ENCODE peak calls at places on chromosomes 1 and 21, in four cellular contexts. I is GM23338; O is RWPE1; N is CD8-positive, alpha-beta memory T cell. X is an unnamed sample.

GRCh38 chr21:44551290-44552015 is at the start of gene KRTAP10-2:
- DNase-seq in I (no peak), O (no peak), N (no peak), X (no peak)

GRCh38 chr1:164772635-164773034 is 213.7 kb downstream of the PBX1 start:
- DNase-seq in I (no peak), O (peak; percentile 87), N (no peak), X (peak; percentile 62)

GRCh38 chr1:2341706-2342383 is 49.5 kb downstream of the MORN1 start:
- DNase-seq in I (no peak), O (no peak), N (no peak), X (no peak)

GRCh38 chr21:39132248-39132647 is 51.0 kb downstream of the PSMG1 start:
- DNase-seq in I (no peak), O (no peak), N (no peak), X (no peak)

GRCh38 chr1:34360574-34360973 is 183.9 kb downstream of the C1orf94 start:
- DNase-seq in I (no peak), O (no peak), N (no peak), X (peak; percentile 23)

GRCh38 chr1:52633291-52633754 is 355 bp downstream of the SHISAL2A start:
- DNase-seq in I (peak; percentile 71), O (no peak), N (peak; percentile 65), X (no peak)

GRCh38 chr1:76203132-76203531 is 128.6 kb downstream of the ST6GALNAC3 start:
- DNase-seq in I (no peak), O (no peak), N (no peak), X (no peak)

GRCh38 chr1:227666286-227666685 is 68.8 kb downstream of the JMJD4 start:
- DNase-seq in I (no peak), O (no peak), N (no peak), X (no peak)

GRCh38 chr1:145730900-145731299 is 11.6 kb downstream of the CD160 start:
- DNase-seq in I (peak; percentile 53), O (no peak), N (no peak), X (no peak)

GRCh38 chr1:223844521-223844961 is 1.2 kb downstream of the TP53BP2 start:
- DNase-seq in I (no peak), O (no peak), N (peak; percentile 74), X (no peak)

GRCh38 chr1:89381617-89382016 is 17.8 kb downstream of the GBP6 start:
- DNase-seq in I (peak; percentile 3), O (no peak), N (no peak), X (no peak)

GRCh38 chr1:175129997-175130648 is 62.5 kb downstream of the KIAA0040 start:
- DNase-seq in I (peak; percentile 81), O (no peak), N (no peak), X (no peak)

GRCh38 chr21:25573409-25574206 is 33.7 kb downstream of the MRPL39 start:
- DNase-seq in I (no peak), O (peak; percentile 75), N (peak; percentile 50), X (peak; percentile 45)

GRCh38 chr1:214493126-214493796 is 58.1 kb downstream of the PTPN14 start:
- DNase-seq in I (no peak), O (no peak), N (no peak), X (no peak)

GRCh38 chr1:37476460-37477197 is 2.2 kb downstream of the ZC3H12A start:
- DNase-seq in I (no peak), O (peak; percentile 93), N (peak; percentile 47), X (peak; percentile 82)

GRCh38 chr1:227723474-227723873 is 11.6 kb downstream of the JMJD4 start:
- DNase-seq in I (no peak), O (no peak), N (no peak), X (no peak)

GRCh38 chr1:8702121-8702520 is 115.3 kb downstream of the RERE start:
- DNase-seq in I (peak; percentile 81), O (peak; percentile 39), N (no peak), X (no peak)

GRCh38 chr1:25640646-25641328 is 24.2 kb downstream of the MAN1C1 start:
- DNase-seq in I (peak; percentile 51), O (no peak), N (no peak), X (no peak)

GRCh38 chr1:52111492-52111891 is 30.4 kb upstream of the ZFYVE9 start:
- DNase-seq in I (no peak), O (no peak), N (no peak), X (no peak)

GRCh38 chr1:203440780-203441179 is 34.8 kb upstream of the PRELP start:
- DNase-seq in I (peak; percentile 32), O (peak; percentile 43), N (no peak), X (peak; percentile 33)

GRCh38 chr1:100164226-100164625 is 13.8 kb downstream of the LRRC39 start:
- DNase-seq in I (no peak), O (no peak), N (no peak), X (no peak)

GRCh38 chr1:164735315-164736052 is 176.5 kb downstream of the PBX1 start:
- DNase-seq in I (no peak), O (no peak), N (no peak), X (no peak)

GRCh38 chr1:230069813-230070212 is 2.8 kb downstream of the GALNT2 start:
- DNase-seq in I (no peak), O (peak; percentile 36), N (no peak), X (no peak)

X was measured in H54.